ENCODE peak calls at places on chromosomes 4 and X, in six cellular contexts. J, N, Q, X, Y and A are unnamed samples.

GRCh38 chrX:52341493-52341892 is 27.3 kb upstream of the XAGE2 start:
- DNase-seq in Y (no peak), N (no peak), X (no peak), J (no peak), Q (no peak), A (no peak)

GRCh38 chrX:153723351-153724251 is 586 bp downstream of the BCAP31 start:
- DNase-seq in J (peak; percentile 70), X (no peak), Q (peak; percentile 37), Y (peak; percentile 53), N (no peak), A (peak; percentile 54)

GRCh38 chr4:94338681-94339351 is 3.8 kb downstream of the HPGDS start:
- DNase-seq in Y (no peak), Q (no peak), X (no peak), J (no peak), N (no peak), A (no peak)

GRCh38 chr4:38753021-38753806 is 29.6 kb downstream of the TLR10 start:
- DNase-seq in Q (peak; percentile 99), Y (peak; percentile 78), J (peak; percentile 97), X (peak; percentile 78), N (peak; percentile 76), A (peak; percentile 96)

GRCh38 chrX:106875151-106875550 is 28.0 kb downstream of the RIPPLY1 start:
- DNase-seq in Q (peak; percentile 73), X (no peak), N (no peak), J (no peak), Y (no peak), A (no peak)

GRCh38 chr4:52721968-52722814 is 29.0 kb downstream of the ERVMER34-1 start:
- DNase-seq in Y (peak; percentile 90), N (peak; percentile 94), Q (peak; percentile 97), X (peak; percentile 95), J (peak; percentile 97), A (peak; percentile 98)

GRCh38 chrX:8849462-8849861 is 48.3 kb upstream of the FAM9A start:
- DNase-seq in Y (no peak), J (no peak), Q (peak; percentile 26), N (no peak), X (no peak), A (peak; percentile 15)

GRCh38 chr4:148284526-148285193 is 157.6 kb downstream of the NR3C2 start:
- DNase-seq in N (no peak), Q (no peak), X (no peak), Y (no peak), J (peak; percentile 8), A (peak; percentile 6)

GRCh38 chr4:3372933-3373465 is 68.8 kb upstream of the HGFAC start:
- DNase-seq in X (peak; percentile 68), Y (no peak), J (no peak), Q (no peak), N (no peak), A (no peak)

GRCh38 chrX:117305168-117305766 is 811.3 kb downstream of the KLHL13 start:
- DNase-seq in N (no peak), X (no peak), J (no peak), Q (no peak), Y (no peak), A (no peak)

GRCh38 chr4:76311896-76312331 is 5.4 kb downstream of the STBD1 start:
- DNase-seq in J (no peak), X (no peak), Q (no peak), Y (peak; percentile 35), N (no peak), A (peak; percentile 18)

GRCh38 chr4:2813446-2814405 is 20.8 kb downstream of the SH3BP2 start:
- DNase-seq in J (no peak), Q (no peak), Y (no peak), X (no peak), N (no peak), A (no peak)

GRCh38 chr4:77699731-77700210 is 94.2 kb downstream of the CXCL13 start:
- DNase-seq in X (no peak), J (peak; percentile 70), Y (peak; percentile 38), Q (peak; percentile 93), N (no peak), A (peak; percentile 68)
- TF ChIP-seq CTCF in X (no peak), J (peak; percentile 43), Y (peak; percentile 24), Q (peak; percentile 9), N (no peak), A (no peak)

GRCh38 chr4:8688041-8688907 is 95.7 kb downstream of the CPZ start:
- DNase-seq in X (no peak), Q (peak; percentile 2), J (peak; percentile 88), N (peak; percentile 33), Y (peak; percentile 91), A (peak; percentile 5)
- TF ChIP-seq CTCF in X (peak; percentile 46), Q (peak; percentile 49), J (peak; percentile 94), N (no peak), Y (peak; percentile 91), A (peak; percentile 9)

GRCh38 chrX:17005712-17006372 is 59.4 kb downstream of the REPS2 start:
- DNase-seq in Q (no peak), J (no peak), X (no peak), N (no peak), Y (no peak), A (peak; percentile 69)
- TF ChIP-seq CTCF in Q (no peak), J (no peak), X (no peak), N (no peak), Y (no peak), A (no peak)

GRCh38 chr4:84680956-84681355 is 98.0 kb downstream of the CDS1 start:
- DNase-seq in Y (no peak), X (no peak), J (no peak), Q (no peak), N (no peak), A (no peak)

GRCh38 chr4:84678976-84679744 is 96.2 kb downstream of the CDS1 start:
- DNase-seq in N (no peak), J (no peak), Q (no peak), X (no peak), Y (no peak), A (no peak)

GRCh38 chr4:84683065-84683464 is 100.1 kb downstream of the CDS1 start:
- DNase-seq in X (no peak), Y (no peak), J (no peak), N (no peak), Q (no peak), A (no peak)

GRCh38 chr4:84683486-84683885 is 100.6 kb downstream of the CDS1 start:
- DNase-seq in Y (no peak), N (no peak), J (no peak), Q (no peak), X (no peak), A (no peak)

GRCh38 chr4:84681488-84682274 is 98.8 kb downstream of the CDS1 start:
- DNase-seq in Y (no peak), X (no peak), Q (peak; percentile 82), N (no peak), J (peak; percentile 60), A (peak; percentile 45)
- TF ChIP-seq CTCF in Y (no peak), X (no peak), Q (peak; percentile 15), N (no peak), J (peak; percentile 25), A (no peak)

GRCh38 chr4:4985844-4986243 is 33.4 kb downstream of the CYTL1 start:
- DNase-seq in Q (no peak), Y (no peak), X (no peak), J (peak; percentile 42), N (no peak), A (peak; percentile 26)
- TF ChIP-seq CTCF in Q (peak; percentile 16), Y (no peak), X (no peak), J (peak; percentile 48), N (no peak), A (no peak)

DNA sequence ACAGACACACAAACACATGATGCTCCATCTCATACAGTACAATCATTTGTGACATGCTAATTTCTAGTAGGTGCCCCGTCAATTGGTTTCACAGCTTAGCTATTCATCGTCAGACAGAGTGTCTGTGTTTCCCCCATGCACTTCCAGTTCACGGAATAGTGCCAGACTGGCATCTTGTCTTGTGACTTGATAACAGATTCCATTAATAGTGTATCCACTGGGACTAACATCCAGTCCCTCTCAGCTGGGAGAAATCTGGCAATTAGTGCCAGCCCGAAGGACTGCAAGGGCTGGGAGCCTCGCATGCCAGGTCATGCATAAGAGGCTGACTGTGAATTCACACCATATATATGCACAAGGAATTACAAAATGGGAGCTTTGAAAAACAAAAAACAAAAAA is 20.2 kb upstream of the GATB start:
- DNase-seq in X (peak; percentile 46), Y (no peak), N (no peak), J (no peak), Q (no peak), A (no peak)
- TF ChIP-seq CTCF in X (no peak), Y (no peak), N (no peak), J (no peak), Q (no peak), A (no peak)

GRCh38 chr4:16909245-16909644 is 10.8 kb upstream of the LDB2 start:
- DNase-seq in Y (no peak), J (peak; percentile 27), N (no peak), X (peak; percentile 17), Q (no peak), A (no peak)

GRCh38 chr4:16912896-16913295 is 14.5 kb upstream of the LDB2 start:
- DNase-seq in Q (no peak), N (no peak), X (no peak), Y (no peak), J (no peak), A (no peak)

GRCh38 chr4:16916719-16917337 is 18.4 kb upstream of the LDB2 start:
- DNase-seq in N (no peak), Q (no peak), J (peak; percentile 68), X (peak; percentile 30), Y (peak; percentile 81), A (peak; percentile 81)

GRCh38 chr4:16915956-16916355 is 17.5 kb upstream of the LDB2 start:
- DNase-seq in Q (no peak), Y (no peak), X (no peak), J (no peak), N (no peak), A (no peak)

DNA sequence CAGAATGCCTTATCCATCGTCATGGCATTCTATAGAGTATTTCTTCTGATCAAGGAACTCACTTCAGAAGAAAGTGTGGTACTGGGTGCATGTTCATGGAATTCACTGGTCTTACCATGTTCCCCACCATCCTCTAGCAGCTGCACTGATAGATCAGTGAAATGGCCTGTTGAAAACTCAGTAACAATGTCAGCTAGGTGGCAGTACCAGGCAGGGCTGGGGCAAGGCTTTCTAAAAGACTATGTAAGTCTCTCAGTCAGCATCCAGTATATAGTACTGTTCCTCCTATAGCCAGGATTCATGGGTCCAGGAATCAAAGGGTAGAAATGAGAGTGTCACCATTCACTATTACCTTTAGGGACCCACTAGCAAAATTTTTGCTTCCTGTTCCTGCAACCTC is 15.8 kb upstream of the LDB2 start:
- DNase-seq in J (peak; percentile 24), Y (no peak), X (no peak), N (no peak), Q (peak; percentile 34), A (peak; percentile 31)
- TF ChIP-seq CTCF in J (peak; percentile 38), Y (no peak), X (peak; percentile 61), N (no peak), Q (peak; percentile 51), A (peak; percentile 15)

DNA sequence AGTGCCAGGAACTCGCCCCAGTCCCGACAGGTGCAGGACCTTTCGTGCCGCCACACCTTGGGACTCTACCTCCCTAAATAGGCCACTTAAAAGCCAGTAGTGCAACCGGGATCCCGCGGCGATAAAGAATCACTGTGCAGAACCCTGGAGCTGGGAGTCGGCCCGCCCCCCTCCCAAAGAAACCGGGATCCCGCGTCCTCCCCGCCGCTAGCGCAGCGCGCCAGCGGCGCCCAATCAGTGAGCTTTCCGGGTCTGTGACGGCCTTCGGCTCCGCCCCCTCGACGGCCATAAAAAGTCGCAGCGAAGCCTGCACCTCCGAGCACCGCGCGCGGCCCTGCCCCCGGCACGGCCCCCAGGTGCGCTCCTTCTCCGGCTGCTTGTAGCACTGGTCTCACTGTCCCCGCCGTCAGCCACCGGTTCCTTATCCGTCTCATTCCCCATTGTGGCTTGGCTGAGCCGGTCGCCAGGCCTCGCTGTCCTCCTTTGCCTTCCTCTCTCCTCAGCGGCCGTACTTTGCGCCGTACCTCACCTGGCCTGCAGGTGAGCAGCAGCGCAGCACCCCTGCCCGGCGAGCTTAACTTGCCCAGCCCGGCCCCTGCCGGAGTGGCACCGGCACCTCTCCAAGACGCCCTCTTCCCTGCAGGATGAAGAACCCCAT is at the start of gene LRAT:
- DNase-seq in N (peak; percentile 64), Q (no peak), Y (peak; percentile 77), J (peak; percentile 88), X (peak; percentile 21), A (peak; percentile 77)
- TF ChIP-seq CTCF in N (peak; percentile 52), Q (no peak), Y (no peak), J (peak; percentile 15), X (no peak), A (peak; percentile 19)